ENCODE peak calls at places on chromosomes 2 and 18, in four cellular contexts. Q is cardiac fibroblast, J is AG04450, U is colonic mucosa. L is an unnamed sample.

GRCh38 chr18:686339-687111 is 25.9 kb downstream of the ENOSF1 start:
- DNase-seq in J (no peak), U (no peak), Q (no peak), L (no peak)

GRCh38 chr2:159140070-159140774 is 146.3 kb downstream of the WDSUB1 start:
- DNase-seq in J (peak), Q (peak), U (no peak), L (no peak)

GRCh38 chr2:173402405-173402974 is 47.8 kb downstream of the CDCA7 start:
- DNase-seq in J (peak), U (peak), Q (peak), L (peak)

GRCh38 chr2:48312126-48312525 is 217.8 kb upstream of the STON1 start:
- DNase-seq in J (no peak), U (no peak), Q (no peak), L (no peak)

GRCh38 chr2:148124271-148124670 is 103.4 kb downstream of the MBD5 start:
- DNase-seq in U (no peak), J (no peak), Q (no peak), L (no peak)

GRCh38 chr2:79860233-79861058 is 347.6 kb downstream of the CTNNA2 start:
- DNase-seq in J (no peak), Q (peak), U (no peak), L (no peak)

GRCh38 chr18:36592282-36592681 is 236.5 kb downstream of the TPGS2 start:
- DNase-seq in Q (peak), U (no peak), J (no peak), L (no peak)

GRCh38 chr2:216583157-216583556 is 50.1 kb upstream of the IGFBP2 start:
- DNase-seq in J (peak), Q (peak), U (no peak), L (no peak)

GRCh38 chr18:61948842-61949438 is 56.1 kb upstream of the RNF152 start:
- DNase-seq in Q (no peak), J (no peak), U (no peak), L (no peak)

GRCh38 chr2:112168422-112169124 is 30.4 kb downstream of the FBLN7 start:
- DNase-seq in U (no peak), Q (no peak), J (no peak), L (no peak)

GRCh38 chr2:73984922-73985317 is 210 bp downstream of the TET3 start:
- DNase-seq in Q (no peak), J (no peak), U (peak), L (peak)

GRCh38 chr2:57886196-57886786 is 160.3 kb upstream of the VRK2 start:
- DNase-seq in J (no peak), U (no peak), Q (no peak), L (no peak)

GRCh38 chr2:171319164-171319810 is 114.5 kb downstream of the METTL8 start:
- DNase-seq in Q (peak), U (no peak), J (no peak), L (no peak)

GRCh38 chr2:170361359-170361936 is 183.5 kb downstream of the MYO3B start:
- DNase-seq in U (peak), J (no peak), Q (peak), L (peak)

GRCh38 chr2:107932483-107932882 is 53.8 kb upstream of the SLC5A7 start:
- DNase-seq in J (no peak), U (no peak), Q (peak), L (no peak)

GRCh38 chr2:239269959-239270358 is 130.9 kb downstream of the HDAC4 start:
- DNase-seq in J (no peak), U (peak), Q (no peak), L (no peak)

GRCh38 chr18:79241755-79242154 is 154.0 kb upstream of the NFATC1 start:
- DNase-seq in J (no peak), U (no peak), Q (no peak), L (no peak)

GRCh38 chr2:128440087-128440665 is 121.5 kb upstream of the HS6ST1 start:
- DNase-seq in Q (no peak), U (no peak), J (no peak), L (no peak)

GRCh38 chr18:78906066-78906465 is 73.6 kb upstream of the SALL3 start:
- DNase-seq in Q (no peak), U (no peak), J (no peak), L (no peak)

GRCh38 chr2:190533175-190533967 is 1.2 kb downstream of the NEMP2 start:
- DNase-seq in U (no peak), Q (no peak), J (no peak), L (no peak)

GRCh38 chr2:83826601-83827000 is 632.5 kb downstream of the SUCLG1 start:
- DNase-seq in Q (no peak), J (no peak), U (no peak), L (no peak)

GRCh38 chr2:101889460-101890098 is 102.2 kb upstream of the IL1R2 start:
- DNase-seq in J (no peak), U (no peak), Q (no peak), L (no peak)

GRCh38 chr2:135829420-135829983 is 7.5 kb downstream of the LCT start:
- DNase-seq in Q (no peak), U (no peak), J (no peak), L (no peak)

GRCh38 chr2:64780041-64780440 is 126.3 kb upstream of the SERTAD2 start:
- DNase-seq in J (no peak), Q (peak), U (no peak), L (no peak)

GRCh38 chr2:152962446-152962845 is 244.0 kb downstream of the ARL6IP6 start:
- DNase-seq in Q (no peak), U (no peak), J (no peak), L (no peak)

GRCh38 chr2:174492963-174493431 is 6.2 kb upstream of the GPR155 start:
- DNase-seq in U (no peak), J (no peak), Q (no peak), L (no peak)

DNA sequence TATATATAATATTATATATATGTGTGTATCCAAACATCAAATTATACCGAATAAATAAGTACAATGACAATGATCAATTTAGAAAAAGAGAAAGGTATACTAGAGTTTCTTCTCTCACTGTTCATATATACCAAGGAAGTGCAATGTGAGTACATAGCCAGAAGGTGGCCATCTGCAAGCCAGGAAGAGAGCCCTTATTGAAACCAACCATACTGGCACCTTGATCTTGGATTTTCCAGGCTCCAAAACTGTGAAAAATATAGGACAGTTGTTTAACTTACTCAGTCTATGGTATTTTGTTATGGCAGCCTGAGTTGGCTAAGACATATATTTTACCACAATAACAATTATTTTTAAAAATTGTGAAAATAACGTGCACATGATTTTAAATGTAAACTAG is 1490.2 kb upstream of the SLC39A10 start:
- DNase-seq in U (no peak), Q (peak), J (no peak), L (peak)
- TF ChIP-seq CTCF in U (peak), Q (peak), J (peak), L (peak)

DNA sequence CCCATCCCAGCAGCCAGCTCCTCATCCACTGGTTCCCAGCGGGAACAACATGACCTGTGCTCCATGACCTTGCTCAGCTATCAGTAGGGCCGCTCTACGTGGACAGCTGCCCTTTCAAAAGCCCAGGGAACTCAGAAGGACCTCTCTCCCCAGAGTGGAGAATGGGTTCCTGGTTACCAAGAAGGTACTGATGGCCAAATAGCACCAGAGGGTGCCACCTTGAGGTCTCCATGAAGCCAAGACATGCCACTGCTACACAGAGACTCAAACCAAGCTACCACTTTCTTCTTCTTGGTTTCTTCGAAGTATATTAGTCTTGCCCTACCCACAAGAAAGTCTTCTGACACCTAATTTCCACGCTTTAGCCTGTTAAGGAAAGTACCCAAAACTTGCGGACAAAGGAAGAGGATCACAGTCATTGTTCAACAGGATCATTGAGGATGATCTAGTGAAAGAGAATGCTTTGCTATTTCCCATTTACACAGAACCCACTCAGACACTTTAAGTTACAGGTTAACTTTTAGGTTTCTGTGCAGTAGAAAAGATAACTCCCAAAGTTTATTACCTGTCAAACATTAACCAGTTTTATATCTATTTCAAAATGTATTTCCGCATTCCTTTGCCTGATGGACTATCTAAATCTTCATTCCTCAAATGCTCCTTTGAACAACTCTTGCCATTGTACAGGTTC is 102.3 kb downstream of the ALPK2 start:
- DNase-seq in Q (no peak), J (no peak), U (no peak), L (no peak)
- TF ChIP-seq CTCF in Q (no peak), J (no peak), U (no peak), L (no peak)

GRCh38 chr2:211498551-211499205 is 942.3 kb downstream of the CPS1 start:
- DNase-seq in U (no peak), J (no peak), Q (no peak), L (no peak)

GRCh38 chr2:211503198-211503597 is 946.8 kb downstream of the CPS1 start:
- DNase-seq in J (no peak), Q (no peak), U (no peak), L (no peak)

GRCh38 chr2:211503856-211504255 is 947.5 kb downstream of the CPS1 start:
- DNase-seq in Q (no peak), U (no peak), J (no peak), L (no peak)
- TF ChIP-seq CTCF in Q (no peak), U (no peak), J (no peak), L (no peak)

GRCh38 chr2:189024861-189025618 is 50.9 kb downstream of the COL3A1 start:
- DNase-seq in Q (peak), J (no peak), U (no peak), L (no peak)
- TF ChIP-seq CTCF in Q (peak), J (peak), U (no peak), L (peak)

DNA sequence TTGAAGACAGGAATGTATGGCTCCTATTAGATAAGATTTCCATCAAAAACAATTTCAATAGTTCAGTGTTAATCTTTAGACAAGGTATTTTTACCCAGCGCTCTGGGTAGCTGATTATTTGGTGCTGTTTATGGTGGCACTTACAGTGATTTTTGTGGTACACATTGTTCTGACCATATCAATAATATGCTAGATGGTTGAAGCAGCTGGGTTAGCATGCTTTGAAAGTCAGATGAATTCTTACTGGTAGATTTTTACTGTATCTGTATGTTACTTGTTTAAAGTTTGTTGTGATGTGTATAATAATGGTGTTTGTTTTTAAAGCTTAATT is 6.3 kb downstream of the SOCS6 start:
- DNase-seq in U (no peak), J (no peak), Q (no peak), L (no peak)
- TF ChIP-seq CTCF in U (no peak), J (no peak), Q (no peak), L (no peak)

GRCh38 chr2:218658671-218659257 is 659 bp downstream of the ZNF142 start:
- DNase-seq in U (peak), J (no peak), Q (peak), L (peak)

GRCh38 chr2:218662377-218662776 is 2.9 kb downstream of the BCS1L start:
- DNase-seq in Q (no peak), U (no peak), J (no peak), L (no peak)

GRCh38 chr2:218659988-218660358 is 490 bp downstream of the BCS1L start:
- DNase-seq in U (no peak), Q (no peak), J (no peak), L (no peak)

GRCh38 chr2:218662827-218663226 is 3.3 kb downstream of the BCS1L start:
- DNase-seq in J (no peak), U (no peak), Q (no peak), L (no peak)

GRCh38 chr2:218659258-218659987 is at the start of the genes BCS1L and ZNF142:
- DNase-seq in Q (peak), J (peak), U (peak), L (peak)
- TF ChIP-seq CTCF in Q (no peak), J (no peak), U (no peak), L (no peak)

DNA sequence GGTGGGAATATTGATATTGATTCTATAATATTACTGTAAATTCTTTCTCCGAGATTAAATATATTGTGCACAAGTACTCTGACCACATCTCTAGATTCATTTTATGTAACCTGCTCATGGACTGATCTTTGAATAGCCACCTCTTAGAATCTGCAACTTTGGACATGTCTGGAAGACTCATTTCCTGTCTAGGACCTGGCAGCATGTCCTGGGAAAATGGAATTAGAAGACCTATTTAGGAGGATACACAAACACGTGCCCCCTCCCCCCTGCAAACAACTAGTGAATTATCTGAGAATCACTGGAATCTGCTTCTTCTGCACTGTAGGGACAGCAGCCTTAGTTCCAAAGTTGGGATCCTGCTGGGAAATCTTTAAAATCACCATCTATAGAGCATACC is 94.1 kb downstream of the UBE2E3 start:
- DNase-seq in U (no peak), Q (peak), J (no peak), L (no peak)
- TF ChIP-seq CTCF in U (no peak), Q (no peak), J (no peak), L (no peak)

GRCh38 chr2:231184319-231184718 is 14.1 kb upstream of the ARMC9 start:
- DNase-seq in U (no peak), Q (no peak), J (no peak), L (no peak)

GRCh38 chr2:231181848-231182247 is 16.6 kb upstream of the ARMC9 start:
- DNase-seq in Q (peak), J (no peak), U (peak), L (no peak)

GRCh38 chr2:231185050-231185725 is 13.2 kb upstream of the ARMC9 start:
- DNase-seq in J (no peak), Q (no peak), U (no peak), L (no peak)

GRCh38 chr2:231183851-231184250 is 14.6 kb upstream of the ARMC9 start:
- DNase-seq in J (no peak), Q (no peak), U (no peak), L (no peak)

DNA sequence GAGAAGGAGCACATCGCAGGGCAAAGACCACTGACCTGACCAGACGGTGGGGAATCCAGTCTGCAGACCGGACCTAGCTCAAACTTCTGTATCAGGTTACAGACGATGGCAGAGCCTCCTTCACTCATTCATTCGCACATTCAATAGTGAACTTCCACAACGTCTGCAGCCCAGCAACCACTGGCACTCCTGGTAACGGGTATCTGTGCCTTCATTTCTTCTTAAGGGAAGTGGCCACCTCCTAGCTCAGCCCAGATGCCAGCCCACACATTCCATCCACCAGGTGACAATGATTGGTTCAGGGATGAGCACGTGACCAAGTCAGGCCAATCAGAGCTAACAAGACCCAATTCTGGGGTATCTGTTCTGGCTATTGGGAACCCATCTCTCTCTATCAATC is 15.9 kb upstream of the ARMC9 start:
- DNase-seq in U (no peak), Q (no peak), J (no peak), L (no peak)
- TF ChIP-seq CTCF in U (no peak), Q (no peak), J (no peak), L (no peak)